ENCODE peak calls at places on chromosomes 16 and 17, in six cellular contexts. T, U, C, A, W and M are unnamed samples.

GRCh38 chr16:3129137-3130131 is 5.4 kb upstream of the ZNF213 start:
- DNase-seq in W (peak), U (peak), A (peak), C (peak), T (peak), M (peak)

GRCh38 chr16:19284207-19284606 is 1.3 kb upstream of the CLEC19A start:
- DNase-seq in T (no peak), U (no peak), C (no peak), A (no peak), W (no peak), M (no peak)

GRCh38 chr16:635573-636205 is 416 bp downstream of the METTL26 start:
- DNase-seq in U (no peak), T (no peak), A (peak), C (no peak), W (no peak), M (no peak)

GRCh38 chr17:38719284-38719942 is 10.7 kb upstream of the CISD3 start:
- DNase-seq in T (no peak), W (no peak), A (no peak), U (no peak), C (peak), M (no peak)

GRCh38 chr17:79970576-79971068 is 65.0 kb downstream of the TBC1D16 start:
- DNase-seq in C (peak), T (peak), W (no peak), A (peak), U (no peak), M (peak)

GRCh38 chr17:78257810-78258322 is 26.4 kb downstream of the TMEM235 start:
- DNase-seq in A (peak), C (no peak), W (no peak), T (peak), U (no peak), M (peak)

GRCh38 chr16:58280846-58281301 is 14.0 kb downstream of the PRSS54 start:
- DNase-seq in U (no peak), W (no peak), T (no peak), A (no peak), C (no peak), M (no peak)

GRCh38 chr17:50396261-50397110 is 837 bp downstream of the LRRC59 start:
- DNase-seq in A (peak), C (no peak), U (no peak), W (peak), T (peak), M (peak)

GRCh38 chr16:87233928-87234327 is 83.3 kb downstream of the C16orf95 start:
- DNase-seq in C (peak), W (no peak), U (no peak), T (peak), A (no peak), M (peak)

GRCh38 chr16:11047057-11047456 is 102.7 kb downstream of the CLEC16A start:
- DNase-seq in T (peak), W (no peak), A (no peak), C (no peak), U (no peak), M (peak)

GRCh38 chr17:15257316-15257925 is 7.7 kb downstream of the PMP22 start:
- DNase-seq in A (peak), C (peak), T (peak), U (no peak), W (peak), M (peak)

GRCh38 chr16:78163772-78164391 is 64.4 kb downstream of the WWOX start:
- DNase-seq in C (no peak), A (no peak), W (no peak), U (no peak), T (no peak), M (peak)

GRCh38 chr16:65828296-65828695 is 538.2 kb upstream of the CDH5 start:
- DNase-seq in A (no peak), C (no peak), T (no peak), U (no peak), W (no peak), M (no peak)

GRCh38 chr16:82699711-82700495 is 73.1 kb downstream of the CDH13 start:
- DNase-seq in A (no peak), U (no peak), T (peak), C (no peak), W (no peak), M (peak)

GRCh38 chr17:8141046-8141445 is 11.2 kb downstream of the PER1 start:
- DNase-seq in A (no peak), U (no peak), C (no peak), T (no peak), W (no peak), M (no peak)

GRCh38 chr17:73455050-73455687 is 143.4 kb upstream of the CDC42EP4 start:
- DNase-seq in W (no peak), U (no peak), A (no peak), T (no peak), C (no peak), M (no peak)

GRCh38 chr16:51766739-51767138 is 615.7 kb upstream of the SALL1 start:
- DNase-seq in U (no peak), T (peak), C (no peak), A (no peak), W (no peak), M (peak)

GRCh38 chr17:27456681-27457404 is 595 bp downstream of the KSR1 start:
- DNase-seq in U (no peak), A (no peak), T (no peak), C (no peak), W (no peak), M (no peak)

GRCh38 chr16:22625948-22626347 is 115.3 kb downstream of the NPIPB5 start:
- DNase-seq in A (no peak), W (no peak), T (no peak), U (no peak), C (no peak), M (peak)

GRCh38 chr16:2464333-2464732 is 4.4 kb downstream of the TEDC2 start:
- DNase-seq in W (no peak), U (no peak), A (no peak), C (no peak), T (no peak), M (no peak)

GRCh38 chr17:82242977-82243647 is 14.3 kb downstream of the SLC16A3 start:
- DNase-seq in C (no peak), T (peak), W (no peak), U (no peak), A (peak), M (peak)

GRCh38 chr16:31508706-31509523 is 724 bp upstream of the RUSF1 start:
- DNase-seq in T (peak), U (no peak), A (peak), W (no peak), C (no peak), M (no peak)

GRCh38 chr16:72876221-72876620 is 171.7 kb downstream of the ZFHX3 start:
- DNase-seq in A (no peak), U (no peak), T (peak), C (no peak), W (no peak), M (peak)

GRCh38 chr17:78999056-78999768 is 10.4 kb downstream of the CANT1 start:
- DNase-seq in T (no peak), U (no peak), C (no peak), W (no peak), A (no peak), M (no peak)

GRCh38 chr17:70134042-70134441 is 35.3 kb upstream of the KCNJ2 start:
- DNase-seq in A (no peak), T (no peak), W (no peak), C (no peak), U (no peak), M (no peak)

GRCh38 chr16:30458561-30459394 is 13.1 kb upstream of the SEPHS2 start:
- DNase-seq in A (no peak), C (no peak), U (no peak), W (no peak), T (no peak), M (no peak)

GRCh38 chr16:4021916-4022315 is 94.3 kb downstream of the ADCY9 start:
- DNase-seq in U (no peak), T (no peak), C (no peak), A (no peak), W (no peak), M (no peak)

GRCh38 chr17:32323046-32323445 is 18.9 kb downstream of the C17orf75 start:
- DNase-seq in U (no peak), W (no peak), A (no peak), T (no peak), C (no peak), M (no peak)

GRCh38 chr17:6241996-6242395 is 171.8 kb downstream of the WSCD1 start:
- DNase-seq in W (no peak), U (no peak), C (peak), A (no peak), T (no peak), M (no peak)

GRCh38 chr17:8365143-8365542 is 11.4 kb downstream of the KRABD2 start:
- DNase-seq in C (no peak), A (peak), U (no peak), W (no peak), T (peak), M (no peak)

GRCh38 chr16:75111514-75112280 is 4.9 kb downstream of the LDHD start:
- DNase-seq in C (peak), W (no peak), A (no peak), U (no peak), T (no peak), M (no peak)

GRCh38 chr17:81722184-81723120 is 10.4 kb downstream of the SLC25A10 start:
- DNase-seq in U (no peak), T (no peak), A (no peak), C (no peak), W (no peak), M (no peak)

GRCh38 chr17:4354862-4355514 is 11.5 kb downstream of the UBE2G1 start:
- DNase-seq in A (peak), C (peak), U (no peak), W (no peak), T (no peak), M (no peak)

GRCh38 chr16:10156111-10156510 is 26.1 kb downstream of the GRIN2A start:
- DNase-seq in A (no peak), T (no peak), C (no peak), U (no peak), W (no peak), M (no peak)

GRCh38 chr16:28621756-28622155 is 11.9 kb upstream of the SULT1A1 start:
- DNase-seq in A (no peak), C (no peak), U (no peak), W (no peak), T (no peak), M (no peak)

GRCh38 chr17:60630352-60630751 is 30.4 kb downstream of the PPM1D start:
- DNase-seq in W (no peak), U (no peak), A (no peak), T (no peak), C (no peak), M (no peak)

GRCh38 chr17:80071116-80071980 is 30.0 kb upstream of the GAA start:
- DNase-seq in A (no peak), C (no peak), U (no peak), W (no peak), T (peak), M (no peak)

GRCh38 chr16:71360378-71360777 is 1.9 kb downstream of the CALB2 start:
- DNase-seq in A (peak), U (no peak), T (peak), W (no peak), C (no peak), M (peak)

GRCh38 chr16:27551046-27551445 is 1.1 kb downstream of the KATNIP start:
- DNase-seq in T (no peak), W (no peak), C (no peak), U (no peak), A (no peak), M (peak)

GRCh38 chr16:27549857-27550581 is at the start of the genes GTF3C1 and KATNIP:
- DNase-seq in C (peak), W (peak), T (peak), U (peak), A (peak), M (peak)

GRCh38 chr16:27550582-27550920 is 607 bp downstream of the KATNIP start:
- DNase-seq in U (no peak), T (no peak), W (no peak), C (no peak), A (peak), M (no peak)

GRCh38 chr16:27547851-27548250 is 1.9 kb downstream of the GTF3C1 start:
- DNase-seq in W (no peak), A (no peak), T (no peak), U (no peak), C (no peak), M (no peak)

DNA sequence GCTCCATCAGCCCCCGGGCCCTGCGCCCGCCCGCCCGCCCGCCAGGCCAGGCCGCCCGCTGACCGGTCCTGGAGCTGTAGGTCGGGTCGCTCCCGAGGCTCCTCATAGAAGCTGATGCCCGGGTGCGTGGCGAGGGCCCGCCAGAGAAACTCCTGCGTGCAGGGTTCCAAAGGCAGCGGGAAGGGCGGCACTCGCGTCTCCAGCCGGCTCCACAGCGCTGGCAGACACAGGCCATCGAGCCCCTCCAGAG is 181 bp downstream of the GTF3C1 start:
- DNase-seq in C (no peak), U (no peak), W (no peak), A (no peak), T (no peak), M (no peak)
- H3K4ac ChIP-seq in C (no peak), U (no peak), W (no peak), A (peak), T (peak), M (no peak)

GRCh38 chr16:85134076-85134793 is 22.0 kb upstream of the CIBAR2 start:
- DNase-seq in T (no peak), C (no peak), W (no peak), A (no peak), U (no peak), M (no peak)

GRCh38 chr16:85136213-85136704 is 24.0 kb upstream of the CIBAR2 start:
- DNase-seq in A (no peak), T (no peak), C (no peak), W (no peak), U (no peak), M (peak)

GRCh38 chr16:85133290-85133599 is 21.0 kb upstream of the CIBAR2 start:
- DNase-seq in A (no peak), U (no peak), W (no peak), C (no peak), T (no peak), M (no peak)

GRCh38 chr16:85136705-85137322 is 24.5 kb upstream of the CIBAR2 start:
- DNase-seq in T (no peak), C (no peak), U (no peak), A (no peak), W (no peak), M (peak)

GRCh38 chr16:85134794-85135153 is 22.5 kb upstream of the CIBAR2 start:
- DNase-seq in C (no peak), T (no peak), U (no peak), W (no peak), A (no peak), M (no peak)
- H4K91ac ChIP-seq in C (no peak), T (no peak), U (peak), W (peak), A (no peak), M (peak)

GRCh38 chr17:40517286-40517662 is 15.9 kb upstream of the TNS4 start:
- DNase-seq in U (no peak), C (no peak), T (no peak), A (no peak), W (no peak), M (no peak)

GRCh38 chr17:40519089-40519775 is 17.8 kb upstream of the TNS4 start:
- DNase-seq in A (peak), W (no peak), U (no peak), T (no peak), C (no peak), M (no peak)

GRCh38 chr17:40516581-40517285 is 15.3 kb upstream of the TNS4 start:
- DNase-seq in W (no peak), C (no peak), T (no peak), A (peak), U (no peak), M (peak)

GRCh38 chr17:40517981-40518380 is 16.6 kb upstream of the TNS4 start:
- DNase-seq in C (no peak), U (no peak), A (no peak), W (no peak), T (no peak), M (no peak)

GRCh38 chr17:40518401-40519088 is 17.1 kb upstream of the TNS4 start:
- DNase-seq in C (peak), U (no peak), W (no peak), A (peak), T (no peak), M (no peak)
- H3K4ac ChIP-seq in C (no peak), U (no peak), W (no peak), A (no peak), T (peak), M (no peak)

GRCh38 chr17:16258916-16259315 is 41.9 kb downstream of the PIGL start:
- DNase-seq in U (no peak), T (peak), W (no peak), A (no peak), C (no peak), M (no peak)
- H4K91ac ChIP-seq in U (no peak), T (no peak), W (no peak), A (no peak), C (no peak), M (no peak)